ENCODE peak calls at places on chromosomes 1 and 21, in eight cellular contexts. One of them, this sample, is unnamed.

GRCh38 chr1:153796786-153797659 is 21.8 kb downstream of the SLC27A3 start:
- DNase-seq in dorsolateral prefrontal cortex: peak; percentile 53
- DNase-seq in heart right ventricle: peak; percentile 53
- DNase-seq in adrenal gland: peak; percentile 93
- DNase-seq in fibroblast of lung: peak; percentile 42
- DNase-seq in spleen: peak; percentile 88
- DNase-seq in cardiac muscle cell: peak; percentile 72
- DNase-seq in colonic mucosa: peak; percentile 92
- DNase-seq in this sample: peak; percentile 78

GRCh38 chr1:115908565-115909334 is 67.6 kb upstream of the SLC22A15 start:
- DNase-seq in dorsolateral prefrontal cortex: no peak
- DNase-seq in heart right ventricle: no peak
- DNase-seq in adrenal gland: no peak
- DNase-seq in fibroblast of lung: no peak
- DNase-seq in spleen: no peak
- DNase-seq in cardiac muscle cell: no peak
- DNase-seq in colonic mucosa: no peak
- DNase-seq in this sample: no peak

GRCh38 chr1:23066075-23066474 is 46.8 kb downstream of the KDM1A start:
- DNase-seq in dorsolateral prefrontal cortex: no peak
- DNase-seq in heart right ventricle: no peak
- DNase-seq in adrenal gland: no peak
- DNase-seq in fibroblast of lung: no peak
- DNase-seq in spleen: no peak
- DNase-seq in cardiac muscle cell: no peak
- DNase-seq in colonic mucosa: no peak
- DNase-seq in this sample: no peak

GRCh38 chr1:176241385-176242015 is 34.4 kb upstream of the COP1 start:
- DNase-seq in dorsolateral prefrontal cortex: no peak
- DNase-seq in heart right ventricle: no peak
- DNase-seq in adrenal gland: no peak
- DNase-seq in fibroblast of lung: peak; percentile 34
- DNase-seq in spleen: no peak
- DNase-seq in cardiac muscle cell: peak; percentile 60
- DNase-seq in colonic mucosa: no peak
- DNase-seq in this sample: no peak

GRCh38 chr1:173616859-173617258 is 14.0 kb upstream of the SLC9C2 start:
- DNase-seq in dorsolateral prefrontal cortex: no peak
- DNase-seq in heart right ventricle: no peak
- DNase-seq in adrenal gland: no peak
- DNase-seq in fibroblast of lung: no peak
- DNase-seq in spleen: no peak
- DNase-seq in cardiac muscle cell: no peak
- DNase-seq in colonic mucosa: no peak
- DNase-seq in this sample: no peak

GRCh38 chr21:44987301-44987885 is 47.6 kb downstream of the SLX9 start:
- DNase-seq in dorsolateral prefrontal cortex: no peak
- DNase-seq in heart right ventricle: peak; percentile 15
- DNase-seq in adrenal gland: no peak
- DNase-seq in fibroblast of lung: no peak
- DNase-seq in spleen: peak; percentile 68
- DNase-seq in cardiac muscle cell: no peak
- DNase-seq in colonic mucosa: no peak
- DNase-seq in this sample: no peak

GRCh38 chr1:15916417-15916816 is 59.5 kb downstream of the ZBTB17 start:
- DNase-seq in dorsolateral prefrontal cortex: no peak
- DNase-seq in heart right ventricle: no peak
- DNase-seq in adrenal gland: no peak
- DNase-seq in fibroblast of lung: peak; percentile 23
- DNase-seq in spleen: no peak
- DNase-seq in cardiac muscle cell: no peak
- DNase-seq in colonic mucosa: no peak
- DNase-seq in this sample: no peak

GRCh38 chr21:27429612-27430361 is 462.9 kb upstream of the ADAMTS5 start:
- DNase-seq in dorsolateral prefrontal cortex: no peak
- DNase-seq in heart right ventricle: no peak
- DNase-seq in adrenal gland: no peak
- DNase-seq in fibroblast of lung: peak; percentile 59
- DNase-seq in spleen: no peak
- DNase-seq in cardiac muscle cell: peak; percentile 46
- DNase-seq in colonic mucosa: no peak
- DNase-seq in this sample: no peak

GRCh38 chr1:234520908-234521801 is 42.2 kb upstream of the TARBP1 start:
- DNase-seq in dorsolateral prefrontal cortex: no peak
- DNase-seq in heart right ventricle: no peak
- DNase-seq in adrenal gland: no peak
- DNase-seq in fibroblast of lung: no peak
- DNase-seq in spleen: no peak
- DNase-seq in cardiac muscle cell: no peak
- DNase-seq in colonic mucosa: no peak
- DNase-seq in this sample: no peak

GRCh38 chr1:17516303-17517214 is 22.9 kb upstream of the ARHGEF10L start:
- DNase-seq in dorsolateral prefrontal cortex: no peak
- DNase-seq in heart right ventricle: no peak
- DNase-seq in adrenal gland: no peak
- DNase-seq in fibroblast of lung: no peak
- DNase-seq in spleen: no peak
- DNase-seq in cardiac muscle cell: no peak
- DNase-seq in colonic mucosa: peak; percentile 90
- DNase-seq in this sample: no peak

GRCh38 chr1:84259376-84259775 is 42.1 kb upstream of the SAMD13 start:
- DNase-seq in dorsolateral prefrontal cortex: no peak
- DNase-seq in heart right ventricle: no peak
- DNase-seq in adrenal gland: no peak
- DNase-seq in fibroblast of lung: no peak
- DNase-seq in spleen: no peak
- DNase-seq in cardiac muscle cell: no peak
- DNase-seq in colonic mucosa: no peak
- DNase-seq in this sample: no peak

GRCh38 chr21:18840239-18840638 is 436.7 kb upstream of the TMPRSS15 start:
- DNase-seq in dorsolateral prefrontal cortex: no peak
- DNase-seq in heart right ventricle: no peak
- DNase-seq in adrenal gland: no peak
- DNase-seq in fibroblast of lung: no peak
- DNase-seq in spleen: no peak
- DNase-seq in cardiac muscle cell: no peak
- DNase-seq in colonic mucosa: no peak
- DNase-seq in this sample: no peak

GRCh38 chr1:53545663-53546408 is 86.6 kb downstream of the DMRTB1 start:
- DNase-seq in dorsolateral prefrontal cortex: no peak
- DNase-seq in heart right ventricle: no peak
- DNase-seq in adrenal gland: no peak
- DNase-seq in fibroblast of lung: no peak
- DNase-seq in spleen: peak; percentile 64
- DNase-seq in cardiac muscle cell: no peak
- DNase-seq in colonic mucosa: no peak
- DNase-seq in this sample: no peak

GRCh38 chr1:204978782-204979181 is 64.2 kb upstream of the CNTN2 start:
- DNase-seq in dorsolateral prefrontal cortex: no peak
- DNase-seq in heart right ventricle: no peak
- DNase-seq in adrenal gland: no peak
- DNase-seq in fibroblast of lung: no peak
- DNase-seq in spleen: peak; percentile 58
- DNase-seq in cardiac muscle cell: no peak
- DNase-seq in colonic mucosa: no peak
- DNase-seq in this sample: no peak

GRCh38 chr1:98057236-98057635 is 136.4 kb upstream of the DPYD start:
- DNase-seq in dorsolateral prefrontal cortex: no peak
- DNase-seq in heart right ventricle: no peak
- DNase-seq in adrenal gland: no peak
- DNase-seq in fibroblast of lung: no peak
- DNase-seq in spleen: no peak
- DNase-seq in cardiac muscle cell: no peak
- DNase-seq in colonic mucosa: no peak
- DNase-seq in this sample: no peak

GRCh38 chr1:31576201-31576669 is at the start of gene TINAGL1:
- DNase-seq in dorsolateral prefrontal cortex: no peak
- DNase-seq in heart right ventricle: peak; percentile 78
- DNase-seq in adrenal gland: no peak
- DNase-seq in fibroblast of lung: no peak
- DNase-seq in spleen: no peak
- DNase-seq in cardiac muscle cell: no peak
- DNase-seq in colonic mucosa: peak; percentile 92
- DNase-seq in this sample: no peak
- H3K4me3 ChIP-seq in dorsolateral prefrontal cortex: peak within 1 kb of the TSS; percentile 64
- H3K4me3 ChIP-seq in heart right ventricle: peak within 1 kb of the TSS; percentile 94
- H3K4me3 ChIP-seq in adrenal gland: no peak within 1 kb of the TSS
- H3K4me3 ChIP-seq in fibroblast of lung: peak within 1 kb of the TSS; percentile 40
- H3K4me3 ChIP-seq in spleen: peak within 1 kb of the TSS; percentile 69
- H3K4me3 ChIP-seq in cardiac muscle cell: no peak within 1 kb of the TSS
- H3K4me3 ChIP-seq in colonic mucosa: peak within 1 kb of the TSS; percentile 78
- H3K4me3 ChIP-seq in this sample: no peak within 1 kb of the TSS

GRCh38 chr1:3195966-3196515 is 127.0 kb downstream of the PRDM16 start:
- DNase-seq in dorsolateral prefrontal cortex: no peak
- DNase-seq in heart right ventricle: no peak
- DNase-seq in adrenal gland: no peak
- DNase-seq in fibroblast of lung: no peak
- DNase-seq in spleen: no peak
- DNase-seq in cardiac muscle cell: no peak
- DNase-seq in colonic mucosa: no peak
- DNase-seq in this sample: no peak
- H3K27me3 ChIP-seq in dorsolateral prefrontal cortex: peaks cover 3% of the 10 kb centered on the region
- H3K27me3 ChIP-seq in heart right ventricle: no peaks in the 10 kb centered on the region
- H3K27me3 ChIP-seq in adrenal gland: no peaks in the 10 kb centered on the region
- H3K27me3 ChIP-seq in fibroblast of lung: no peaks in the 10 kb centered on the region
- H3K27me3 ChIP-seq in spleen: no peaks in the 10 kb centered on the region
- H3K27me3 ChIP-seq in cardiac muscle cell: no peaks in the 10 kb centered on the region
- H3K27me3 ChIP-seq in colonic mucosa: no peaks in the 10 kb centered on the region
- H3K27me3 ChIP-seq in this sample: no peaks in the 10 kb centered on the region

GRCh38 chr1:9902060-9902452 is 8.0 kb downstream of the CTNNBIP1 start:
- DNase-seq in dorsolateral prefrontal cortex: no peak
- DNase-seq in heart right ventricle: no peak
- DNase-seq in adrenal gland: no peak
- DNase-seq in fibroblast of lung: no peak
- DNase-seq in spleen: no peak
- DNase-seq in cardiac muscle cell: no peak
- DNase-seq in colonic mucosa: no peak
- DNase-seq in this sample: no peak

GRCh38 chr1:9903801-9904527 is 6.1 kb downstream of the CTNNBIP1 start:
- DNase-seq in dorsolateral prefrontal cortex: no peak
- DNase-seq in heart right ventricle: no peak
- DNase-seq in adrenal gland: no peak
- DNase-seq in fibroblast of lung: no peak
- DNase-seq in spleen: no peak
- DNase-seq in cardiac muscle cell: no peak
- DNase-seq in colonic mucosa: no peak
- DNase-seq in this sample: no peak

GRCh38 chr1:9904571-9904970 is 5.5 kb downstream of the CTNNBIP1 start:
- DNase-seq in dorsolateral prefrontal cortex: no peak
- DNase-seq in heart right ventricle: no peak
- DNase-seq in adrenal gland: no peak
- DNase-seq in fibroblast of lung: peak; percentile 74
- DNase-seq in spleen: no peak
- DNase-seq in cardiac muscle cell: no peak
- DNase-seq in colonic mucosa: no peak
- DNase-seq in this sample: no peak

GRCh38 chr1:9901148-9902059 is 8.7 kb downstream of the CTNNBIP1 start:
- DNase-seq in dorsolateral prefrontal cortex: no peak
- DNase-seq in heart right ventricle: peak; percentile 70
- DNase-seq in adrenal gland: peak; percentile 36
- DNase-seq in fibroblast of lung: no peak
- DNase-seq in spleen: no peak
- DNase-seq in cardiac muscle cell: no peak
- DNase-seq in colonic mucosa: peak; percentile 44
- DNase-seq in this sample: no peak

DNA sequence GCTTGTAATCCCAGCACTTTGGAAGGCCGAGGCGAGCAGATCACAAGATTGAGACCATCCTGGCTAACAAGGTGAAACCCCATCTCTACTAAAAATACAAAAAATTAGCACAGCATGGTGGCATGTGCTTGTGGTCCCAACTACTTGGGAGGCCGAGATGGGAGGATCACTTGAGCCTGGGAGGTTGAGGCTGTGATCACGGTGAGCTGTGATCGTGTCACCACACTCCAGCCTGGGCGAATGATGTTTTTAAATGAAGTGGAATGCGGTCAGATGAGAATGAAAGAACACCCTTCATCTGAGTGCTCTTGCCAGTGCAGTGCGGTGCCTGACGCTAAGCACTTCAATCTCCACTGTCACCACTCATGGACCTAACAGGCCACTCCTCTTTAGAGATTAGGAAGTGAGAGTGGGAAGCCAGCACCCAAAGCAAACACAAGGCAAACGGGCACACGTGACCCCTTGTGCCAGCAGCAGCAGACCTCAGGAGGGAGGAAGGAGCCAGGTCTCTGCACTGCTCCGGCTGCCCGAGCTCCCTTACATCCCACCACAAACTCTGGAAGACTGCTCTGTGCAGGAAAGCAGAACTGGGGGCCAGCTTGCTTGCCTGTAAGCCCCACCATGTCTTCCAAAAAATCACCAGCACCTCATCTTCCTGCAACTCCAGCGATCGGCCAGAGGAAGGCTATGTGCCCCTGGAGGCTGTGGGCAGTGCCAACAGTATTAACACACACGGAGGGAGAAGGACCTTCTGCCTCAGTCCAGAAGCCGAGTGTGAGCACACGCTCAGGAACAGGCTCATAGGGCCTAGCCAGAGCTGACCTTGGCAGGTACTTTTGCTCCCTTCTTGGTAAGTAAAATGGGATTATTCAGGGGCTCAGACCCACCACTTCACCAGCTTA is 9.7 kb downstream of the CTNNBIP1 start:
- DNase-seq in dorsolateral prefrontal cortex: no peak
- DNase-seq in heart right ventricle: peak; percentile 71
- DNase-seq in adrenal gland: peak; percentile 47
- DNase-seq in fibroblast of lung: peak; percentile 29
- DNase-seq in spleen: peak; percentile 88
- DNase-seq in cardiac muscle cell: no peak
- DNase-seq in colonic mucosa: peak; percentile 76
- DNase-seq in this sample: no peak
- H3K4me3 ChIP-seq in dorsolateral prefrontal cortex: peak overlapping the region; percentile 27
- H3K4me3 ChIP-seq in heart right ventricle: peak overlapping the region; percentile 50
- H3K4me3 ChIP-seq in adrenal gland: no peak overlapping the region
- H3K4me3 ChIP-seq in fibroblast of lung: no peak overlapping the region
- H3K4me3 ChIP-seq in spleen: peak overlapping the region; percentile 20
- H3K4me3 ChIP-seq in cardiac muscle cell: no peak overlapping the region
- H3K4me3 ChIP-seq in colonic mucosa: no peak overlapping the region
- H3K4me3 ChIP-seq in this sample: no peak overlapping the region

GRCh38 chr1:160419150-160419837 is 18.9 kb downstream of the VANGL2 start:
- DNase-seq in dorsolateral prefrontal cortex: no peak
- DNase-seq in heart right ventricle: no peak
- DNase-seq in adrenal gland: no peak
- DNase-seq in fibroblast of lung: no peak
- DNase-seq in spleen: no peak
- DNase-seq in cardiac muscle cell: no peak
- DNase-seq in colonic mucosa: no peak
- DNase-seq in this sample: no peak

GRCh38 chr1:160418483-160418882 is 18.1 kb downstream of the VANGL2 start:
- DNase-seq in dorsolateral prefrontal cortex: no peak
- DNase-seq in heart right ventricle: no peak
- DNase-seq in adrenal gland: no peak
- DNase-seq in fibroblast of lung: no peak
- DNase-seq in spleen: no peak
- DNase-seq in cardiac muscle cell: no peak
- DNase-seq in colonic mucosa: no peak
- DNase-seq in this sample: no peak

GRCh38 chr1:160421881-160422280 is 21.5 kb downstream of the VANGL2 start:
- DNase-seq in dorsolateral prefrontal cortex: no peak
- DNase-seq in heart right ventricle: no peak
- DNase-seq in adrenal gland: no peak
- DNase-seq in fibroblast of lung: no peak
- DNase-seq in spleen: no peak
- DNase-seq in cardiac muscle cell: no peak
- DNase-seq in colonic mucosa: no peak
- DNase-seq in this sample: no peak

GRCh38 chr1:160420881-160421842 is 20.8 kb downstream of the VANGL2 start:
- DNase-seq in dorsolateral prefrontal cortex: no peak
- DNase-seq in heart right ventricle: no peak
- DNase-seq in adrenal gland: no peak
- DNase-seq in fibroblast of lung: no peak
- DNase-seq in spleen: no peak
- DNase-seq in cardiac muscle cell: no peak
- DNase-seq in colonic mucosa: no peak
- DNase-seq in this sample: no peak

GRCh38 chr1:160419838-160420169 is 19.4 kb downstream of the VANGL2 start:
- DNase-seq in dorsolateral prefrontal cortex: no peak
- DNase-seq in heart right ventricle: no peak
- DNase-seq in adrenal gland: no peak
- DNase-seq in fibroblast of lung: no peak
- DNase-seq in spleen: no peak
- DNase-seq in cardiac muscle cell: no peak
- DNase-seq in colonic mucosa: no peak
- DNase-seq in this sample: no peak
- H3K27me3 ChIP-seq in dorsolateral prefrontal cortex: no peaks in the 10 kb centered on the region
- H3K27me3 ChIP-seq in heart right ventricle: no peaks in the 10 kb centered on the region
- H3K27me3 ChIP-seq in adrenal gland: no peaks in the 10 kb centered on the region
- H3K27me3 ChIP-seq in fibroblast of lung: no peaks in the 10 kb centered on the region
- H3K27me3 ChIP-seq in spleen: no peaks in the 10 kb centered on the region
- H3K27me3 ChIP-seq in cardiac muscle cell: no peaks in the 10 kb centered on the region
- H3K27me3 ChIP-seq in colonic mucosa: no peaks in the 10 kb centered on the region
- H3K27me3 ChIP-seq in this sample: no peaks in the 10 kb centered on the region

This sample was measured in CD4-positive, alpha-beta memory T cell.